ENCODE peak calls at places on chromosomes 13 and 19, in nine cellular contexts. J is NCI-H774; O is tibial nerve; P is psoas muscle; Y is stimulated activated CD4-positive, alpha-beta T cell treated with anti-CD3 and anti-CD28 coated beads, Interleukin-2, amount 100 ng/mL, for 48 hours; W is islet precursor cell; I is C1 segment of cervical spinal cord; T is hippocampal formation; N is effector memory CD4-positive, alpha-beta T cell. F is an unnamed sample.
A peak's percentile ranks its signal among the peaks of the same experiment; 100 is the strongest.

GRCh38 chr13:113002206-113002821 is 33.3 kb downstream of the MCF2L start:
- DNase-seq in I (no peak), N (no peak), J (peak; percentile 91), Y (no peak), T (no peak), W (no peak), O (no peak), P (no peak), F (no peak)

GRCh38 chr19:4369888-4370260 is 26.5 kb downstream of the MPND start:
- DNase-seq in J (no peak), N (peak; percentile 61), I (no peak), P (peak; percentile 42), Y (peak; percentile 73), W (peak; percentile 82), T (peak; percentile 33), O (no peak), F (no peak)

GRCh38 chr19:3725121-3725520 is 16.9 kb downstream of the TJP3 start:
- DNase-seq in Y (no peak), N (no peak), T (no peak), P (no peak), J (no peak), O (no peak), W (no peak), I (no peak), F (no peak)

GRCh38 chr13:40318366-40318765 is 348.1 kb downstream of the FOXO1 start:
- DNase-seq in Y (no peak), N (no peak), J (no peak), W (no peak), I (no peak), P (peak; percentile 53), O (no peak), T (no peak), F (peak; percentile 53)

GRCh38 chr13:113367771-113368170 is 3.8 kb upstream of the GRTP1 start:
- DNase-seq in J (no peak), T (no peak), Y (no peak), N (no peak), W (no peak), P (no peak), I (no peak), O (no peak), F (no peak)

GRCh38 chr19:49559928-49560327 is 20.4 kb downstream of the NOSIP start:
- DNase-seq in N (no peak), P (no peak), O (no peak), Y (no peak), I (no peak), T (no peak), W (no peak), J (no peak), F (no peak)

GRCh38 chr13:48567521-48568331 is 34.8 kb upstream of the RCBTB2 start:
- DNase-seq in O (no peak), W (no peak), N (no peak), J (no peak), P (no peak), T (peak; percentile 39), Y (no peak), I (no peak), F (no peak)

GRCh38 chr19:33715462-33715861 is 81.2 kb upstream of the KCTD15 start:
- DNase-seq in W (no peak), J (no peak), Y (no peak), T (no peak), P (no peak), N (no peak), I (no peak), O (no peak), F (peak; percentile 50)

GRCh38 chr13:43146400-43146799 is 123.0 kb downstream of the DNAJC15 start:
- DNase-seq in I (no peak), W (no peak), T (no peak), J (no peak), O (no peak), P (no peak), Y (no peak), N (no peak), F (no peak)

GRCh38 chr19:8517551-8518442 is 3.8 kb upstream of the ZNF414 start:
- DNase-seq in I (no peak), P (no peak), T (no peak), N (peak; percentile 51), W (no peak), O (peak; percentile 20), J (no peak), Y (no peak), F (no peak)

GRCh38 chr19:42411581-42412178 is 15.5 kb downstream of the LIPE start:
- DNase-seq in N (no peak), Y (no peak), P (no peak), J (no peak), T (no peak), O (no peak), W (no peak), I (no peak), F (no peak)

GRCh38 chr13:75798353-75799245 is 162.5 kb downstream of the LMO7 start:
- DNase-seq in J (no peak), P (no peak), N (no peak), Y (peak; percentile 6), W (no peak), T (no peak), O (no peak), I (no peak), F (no peak)

GRCh38 chr13:112169941-112170822 is 103.2 kb downstream of the SOX1 start:
- DNase-seq in T (no peak), W (peak; percentile 51), I (no peak), J (no peak), O (no peak), Y (no peak), P (no peak), N (no peak), F (no peak)

GRCh38 chr13:102679449-102680132 is 15.3 kb downstream of the METTL21C start:
- DNase-seq in I (no peak), P (no peak), O (no peak), J (no peak), W (no peak), Y (no peak), T (no peak), N (no peak), F (no peak)

GRCh38 chr13:40961826-40962225 is 57.3 kb downstream of the ELF1 start:
- DNase-seq in O (no peak), J (no peak), W (no peak), Y (no peak), I (no peak), P (no peak), T (no peak), N (no peak), F (no peak)

GRCh38 chr19:39814595-39814994 is 19.4 kb downstream of the DYRK1B start:
- DNase-seq in O (no peak), W (no peak), J (no peak), P (no peak), I (no peak), N (no peak), Y (no peak), T (no peak), F (no peak)

GRCh38 chr19:16868423-16869130 is 20.2 kb upstream of the F2RL3 start:
- DNase-seq in T (no peak), O (no peak), W (no peak), Y (no peak), N (no peak), I (no peak), P (no peak), J (no peak), F (no peak)

GRCh38 chr13:85093808-85094207 is 705.4 kb downstream of the SLITRK6 start:
- DNase-seq in N (no peak), J (no peak), I (no peak), O (peak; percentile 62), P (no peak), W (peak; percentile 68), Y (no peak), T (no peak), F (no peak)

GRCh38 chr19:34994643-34995471 is 5.3 kb upstream of the GRAMD1A start:
- DNase-seq in O (no peak), J (peak; percentile 70), I (no peak), W (no peak), Y (no peak), N (no peak), P (no peak), T (no peak), F (peak; percentile 76)

GRCh38 chr13:32266130-32266529 is 49.0 kb downstream of the ZAR1L start:
- DNase-seq in W (no peak), P (no peak), T (no peak), N (no peak), O (no peak), I (no peak), J (no peak), Y (no peak), F (no peak)

GRCh38 chr13:113849546-113849945 is 14.3 kb downstream of the GAS6 start:
- DNase-seq in N (no peak), J (no peak), I (no peak), T (no peak), W (peak; percentile 12), P (no peak), O (no peak), Y (no peak), F (no peak)

GRCh38 chr13:103349664-103350063 is 283.4 kb upstream of the SLC10A2 start:
- DNase-seq in Y (no peak), O (no peak), J (no peak), P (no peak), N (no peak), I (no peak), T (no peak), W (peak; percentile 70), F (no peak)

GRCh38 chr13:45863716-45864590 is 12.4 kb upstream of the SIAH3 start:
- DNase-seq in J (no peak), T (peak; percentile 24), P (no peak), O (no peak), N (no peak), I (no peak), Y (no peak), W (no peak), F (no peak)

GRCh38 chr19:10718205-10719196 is 622 bp downstream of the DNM2 start:
- DNase-seq in O (no peak), N (peak; percentile 24), Y (peak; percentile 56), W (peak; percentile 70), J (no peak), T (no peak), I (no peak), P (peak; percentile 55), F (peak; percentile 83)

GRCh38 chr19:47421844-47422395 is 2.6 kb upstream of the MEIS3 start:
- DNase-seq in J (no peak), P (no peak), O (no peak), I (no peak), Y (no peak), T (no peak), N (no peak), W (peak; percentile 94), F (no peak)

GRCh38 chr13:111659842-111660241 is 339.4 kb downstream of the TEX29 start:
- DNase-seq in O (no peak), N (no peak), W (peak; percentile 18), P (no peak), Y (no peak), I (no peak), T (no peak), J (no peak), F (no peak)

GRCh38 chr19:13849991-13850909 is 26.7 kb upstream of the NANOS3 start:
- DNase-seq in P (peak; percentile 87), T (peak; percentile 38), Y (peak; percentile 75), J (peak; percentile 81), I (no peak), N (peak; percentile 55), O (peak; percentile 77), W (peak; percentile 87), F (peak; percentile 95)

GRCh38 chr13:43303040-43303729 is 279.8 kb downstream of the DNAJC15 start:
- DNase-seq in N (no peak), I (no peak), W (peak; percentile 89), Y (no peak), J (no peak), O (no peak), P (peak; percentile 41), T (peak; percentile 66), F (peak; percentile 68)

GRCh38 chr13:113610266-113610665 is 25.7 kb downstream of the TFDP1 start:
- DNase-seq in N (no peak), I (no peak), J (no peak), W (no peak), T (no peak), O (no peak), P (no peak), Y (no peak), F (no peak)

GRCh38 chr13:109297628-109298027 is 488.8 kb downstream of the IRS2 start:
- DNase-seq in I (no peak), T (no peak), N (no peak), J (no peak), W (no peak), Y (no peak), O (no peak), P (no peak), F (no peak)

GRCh38 chr19:13622727-13623126 is 116.4 kb upstream of the CACNA1A start:
- DNase-seq in I (no peak), O (no peak), T (no peak), P (no peak), J (no peak), Y (no peak), W (no peak), N (no peak), F (no peak)